ENCODE peak calls at places on chromosomes 4 and X, in five cellular contexts. B is brain microvascular endothelial cell; U is pancreas; F is NB4; H is activated T-helper 9 cell treated with anti-CD3 and anti-CD28 coated beads, Interleukin-2, amount 50 U/mL, for 16 hours. O is an unnamed sample.

GRCh38 chr4:111960241-111960667 is 185.0 kb upstream of the FAM241A start:
- DNase-seq in B (peak; percentile 41), U (no peak), F (peak; percentile 82), H (no peak), O (peak; percentile 89)

GRCh38 chr4:107619065-107619464 is 101.0 kb downstream of the PAPSS1 start:
- DNase-seq in B (peak; percentile 79), U (no peak), F (no peak), H (no peak), O (peak; percentile 69)

GRCh38 chr4:89949782-89950387 is 55.2 kb downstream of the MMRN1 start:
- DNase-seq in B (no peak), U (no peak), F (peak; percentile 11), H (no peak), O (no peak)

GRCh38 chrX:2781698-2782097 is 29.9 kb downstream of the XG start:
- DNase-seq in B (no peak), U (no peak), F (no peak), H (no peak), O (no peak)

GRCh38 chr4:119290598-119290997 is 31.3 kb downstream of the FABP2 start:
- DNase-seq in B (no peak), U (no peak), F (no peak), H (no peak), O (no peak)

GRCh38 chr4:156420557-156420956 is 466.9 kb upstream of the CTSO start:
- DNase-seq in B (no peak), U (no peak), F (no peak), H (no peak), O (no peak)

GRCh38 chr4:183588169-183588675 is 70.8 kb downstream of the RWDD4 start:
- DNase-seq in B (no peak), U (peak; percentile 32), F (no peak), H (no peak), O (no peak)

GRCh38 chrX:143994206-143994605 is 110.3 kb downstream of the UBE2NL start:
- DNase-seq in B (no peak), U (no peak), F (no peak), H (no peak), O (no peak)

GRCh38 chrX:16671005-16671404 is 21.0 kb downstream of the S100G start:
- DNase-seq in B (peak; percentile 53), U (no peak), F (peak; percentile 61), H (no peak), O (peak; percentile 48)

GRCh38 chr4:64756016-64756415 is 346.8 kb upstream of the TECRL start:
- DNase-seq in B (peak; percentile 16), U (no peak), F (peak; percentile 50), H (no peak), O (no peak)